ENCODE peak calls at places on chromosomes 3 and 15, in eight cellular contexts. One of them, this sample, is unnamed.

GRCh38 chr15:32867313-32867626 is 149.5 kb downstream of the GREM1 start:
- DNase-seq in WTC11: no peak
- DNase-seq in bronchial epithelial cell: peak
- DNase-seq in thoracic aorta: no peak
- DNase-seq in stomach: no peak
- DNase-seq in left ventricle myocardium inferior: no peak
- DNase-seq in osteoblast: peak
- DNase-seq in brain microvascular endothelial cell: peak
- DNase-seq in this sample: peak

GRCh38 chr3:21216598-21216997 is 534.4 kb downstream of the ZNF385D start:
- DNase-seq in WTC11: no peak
- DNase-seq in bronchial epithelial cell: peak
- DNase-seq in thoracic aorta: no peak
- DNase-seq in stomach: no peak
- DNase-seq in left ventricle myocardium inferior: no peak
- DNase-seq in osteoblast: no peak
- DNase-seq in brain microvascular endothelial cell: peak
- DNase-seq in this sample: peak

GRCh38 chr3:154182322-154182922 is 61.2 kb downstream of the ARHGEF26 start:
- DNase-seq in WTC11: no peak
- DNase-seq in bronchial epithelial cell: no peak
- DNase-seq in thoracic aorta: no peak
- DNase-seq in stomach: no peak
- DNase-seq in left ventricle myocardium inferior: no peak
- DNase-seq in osteoblast: no peak
- DNase-seq in brain microvascular endothelial cell: no peak
- DNase-seq in this sample: no peak

GRCh38 chr15:65525622-65526021 is 4.6 kb upstream of the HACD3 start:
- DNase-seq in WTC11: no peak
- DNase-seq in bronchial epithelial cell: peak
- DNase-seq in thoracic aorta: no peak
- DNase-seq in stomach: no peak
- DNase-seq in left ventricle myocardium inferior: peak
- DNase-seq in osteoblast: peak
- DNase-seq in brain microvascular endothelial cell: peak
- DNase-seq in this sample: peak

GRCh38 chr3:43268636-43269035 is 17.7 kb upstream of the SNRK start:
- DNase-seq in WTC11: no peak
- DNase-seq in bronchial epithelial cell: peak
- DNase-seq in thoracic aorta: no peak
- DNase-seq in stomach: no peak
- DNase-seq in left ventricle myocardium inferior: no peak
- DNase-seq in osteoblast: no peak
- DNase-seq in brain microvascular endothelial cell: no peak
- DNase-seq in this sample: no peak

GRCh38 chr3:13379191-13379830 is 40.8 kb downstream of the NUP210 start:
- DNase-seq in WTC11: no peak
- DNase-seq in bronchial epithelial cell: peak
- DNase-seq in thoracic aorta: peak
- DNase-seq in stomach: no peak
- DNase-seq in left ventricle myocardium inferior: no peak
- DNase-seq in osteoblast: peak
- DNase-seq in brain microvascular endothelial cell: peak
- DNase-seq in this sample: peak

GRCh38 chr15:45821390-45821789 is 186.6 kb downstream of the SQOR start:
- DNase-seq in WTC11: no peak
- DNase-seq in bronchial epithelial cell: no peak
- DNase-seq in thoracic aorta: no peak
- DNase-seq in stomach: no peak
- DNase-seq in left ventricle myocardium inferior: no peak
- DNase-seq in osteoblast: no peak
- DNase-seq in brain microvascular endothelial cell: no peak
- DNase-seq in this sample: no peak

GRCh38 chr3:187783098-187783497 is 37.8 kb upstream of the BCL6 start:
- DNase-seq in WTC11: no peak
- DNase-seq in bronchial epithelial cell: peak
- DNase-seq in thoracic aorta: no peak
- DNase-seq in stomach: peak
- DNase-seq in left ventricle myocardium inferior: peak
- DNase-seq in osteoblast: peak
- DNase-seq in brain microvascular endothelial cell: peak
- DNase-seq in this sample: peak

GRCh38 chr3:38124324-38125122 is 12.4 kb downstream of the ACAA1 start:
- DNase-seq in WTC11: no peak
- DNase-seq in bronchial epithelial cell: no peak
- DNase-seq in thoracic aorta: no peak
- DNase-seq in stomach: peak
- DNase-seq in left ventricle myocardium inferior: no peak
- DNase-seq in osteoblast: no peak
- DNase-seq in brain microvascular endothelial cell: no peak
- DNase-seq in this sample: no peak

GRCh38 chr3:140752499-140752898 is 74.6 kb downstream of the TRIM42 start:
- DNase-seq in WTC11: no peak
- DNase-seq in bronchial epithelial cell: no peak
- DNase-seq in thoracic aorta: no peak
- DNase-seq in stomach: no peak
- DNase-seq in left ventricle myocardium inferior: no peak
- DNase-seq in osteoblast: no peak
- DNase-seq in brain microvascular endothelial cell: no peak
- DNase-seq in this sample: no peak

GRCh38 chr3:140756240-140757016 is 78.6 kb downstream of the TRIM42 start:
- DNase-seq in WTC11: no peak
- DNase-seq in bronchial epithelial cell: no peak
- DNase-seq in thoracic aorta: no peak
- DNase-seq in stomach: no peak
- DNase-seq in left ventricle myocardium inferior: no peak
- DNase-seq in osteoblast: no peak
- DNase-seq in brain microvascular endothelial cell: no peak
- DNase-seq in this sample: peak

GRCh38 chr3:140758791-140759444 is 81.1 kb downstream of the TRIM42 start:
- DNase-seq in WTC11: no peak
- DNase-seq in bronchial epithelial cell: no peak
- DNase-seq in thoracic aorta: no peak
- DNase-seq in stomach: no peak
- DNase-seq in left ventricle myocardium inferior: no peak
- DNase-seq in osteoblast: no peak
- DNase-seq in brain microvascular endothelial cell: no peak
- DNase-seq in this sample: no peak

GRCh38 chr3:140748903-140749302 is 71.0 kb downstream of the TRIM42 start:
- DNase-seq in WTC11: no peak
- DNase-seq in bronchial epithelial cell: peak
- DNase-seq in thoracic aorta: no peak
- DNase-seq in stomach: no peak
- DNase-seq in left ventricle myocardium inferior: no peak
- DNase-seq in osteoblast: no peak
- DNase-seq in brain microvascular endothelial cell: no peak
- DNase-seq in this sample: peak

DNA sequence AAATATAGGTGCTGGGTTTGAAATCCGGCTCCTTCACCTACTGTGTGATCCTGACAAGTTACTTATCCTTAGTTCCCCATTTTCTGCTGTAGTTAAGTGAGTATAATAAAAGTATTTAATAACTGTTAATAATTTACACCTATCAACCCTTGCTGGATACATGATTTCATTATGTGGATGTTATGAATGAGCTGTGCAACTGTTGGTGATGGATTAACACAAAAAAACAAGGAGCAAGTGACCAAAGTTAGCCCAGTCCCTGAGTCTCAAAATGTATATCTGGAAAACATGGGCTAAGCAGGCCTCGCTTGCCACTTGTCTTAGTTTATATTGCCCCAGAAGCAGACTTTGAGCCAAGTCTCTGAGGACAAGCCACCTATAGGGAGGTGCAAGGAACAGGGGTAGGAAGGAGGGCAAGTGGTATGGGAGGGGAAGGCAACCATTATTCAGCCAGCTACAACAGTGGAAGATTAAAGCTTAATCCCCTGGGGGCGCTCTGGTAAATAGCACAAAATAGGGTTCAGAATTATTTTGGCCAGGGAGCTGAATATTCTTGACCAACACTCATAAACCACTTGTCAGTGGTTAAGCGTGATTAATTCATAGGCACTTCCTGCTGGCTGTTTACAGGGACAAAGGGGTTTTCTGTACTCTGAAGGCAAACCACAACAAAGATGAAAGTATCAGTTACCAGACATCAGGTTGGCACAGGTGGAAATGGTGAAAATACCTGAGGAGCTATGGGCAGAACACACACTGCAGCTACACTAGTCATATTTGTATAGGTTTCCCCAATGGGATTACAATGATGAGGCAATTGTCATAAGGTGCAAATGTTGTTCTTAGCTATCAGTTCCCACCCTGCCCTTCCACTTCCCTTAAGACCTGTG is 76.2 kb downstream of the TRIM42 start:
- DNase-seq in WTC11: no peak
- DNase-seq in bronchial epithelial cell: peak
- DNase-seq in thoracic aorta: no peak
- DNase-seq in stomach: no peak
- DNase-seq in left ventricle myocardium inferior: no peak
- DNase-seq in osteoblast: peak
- DNase-seq in brain microvascular endothelial cell: no peak
- DNase-seq in this sample: peak
- TF ChIP-seq CTCF in WTC11: no peak
- TF ChIP-seq CTCF in bronchial epithelial cell: no peak
- TF ChIP-seq CTCF in thoracic aorta: no peak
- TF ChIP-seq CTCF in stomach: no peak
- TF ChIP-seq CTCF in left ventricle myocardium inferior: no peak
- TF ChIP-seq CTCF in osteoblast: no peak
- TF ChIP-seq CTCF in brain microvascular endothelial cell: no peak
- TF ChIP-seq CTCF in this sample: no peak

GRCh38 chr3:69088033-69088432 is 3.3 kb downstream of the ARL6IP5 start:
- DNase-seq in WTC11: no peak
- DNase-seq in bronchial epithelial cell: peak
- DNase-seq in thoracic aorta: no peak
- DNase-seq in stomach: no peak
- DNase-seq in left ventricle myocardium inferior: no peak
- DNase-seq in osteoblast: no peak
- DNase-seq in brain microvascular endothelial cell: no peak
- DNase-seq in this sample: peak
- TF ChIP-seq CTCF in WTC11: no peak
- TF ChIP-seq CTCF in bronchial epithelial cell: no peak
- TF ChIP-seq CTCF in thoracic aorta: no peak
- TF ChIP-seq CTCF in stomach: no peak
- TF ChIP-seq CTCF in left ventricle myocardium inferior: peak
- TF ChIP-seq CTCF in osteoblast: no peak
- TF ChIP-seq CTCF in brain microvascular endothelial cell: no peak
- TF ChIP-seq CTCF in this sample: no peak

GRCh38 chr3:41129731-41130130 is 69.6 kb upstream of the CTNNB1 start:
- DNase-seq in WTC11: no peak
- DNase-seq in bronchial epithelial cell: no peak
- DNase-seq in thoracic aorta: no peak
- DNase-seq in stomach: no peak
- DNase-seq in left ventricle myocardium inferior: no peak
- DNase-seq in osteoblast: no peak
- DNase-seq in brain microvascular endothelial cell: no peak
- DNase-seq in this sample: no peak

GRCh38 chr3:41125258-41125657 is 74.0 kb upstream of the CTNNB1 start:
- DNase-seq in WTC11: no peak
- DNase-seq in bronchial epithelial cell: no peak
- DNase-seq in thoracic aorta: no peak
- DNase-seq in stomach: no peak
- DNase-seq in left ventricle myocardium inferior: no peak
- DNase-seq in osteoblast: no peak
- DNase-seq in brain microvascular endothelial cell: no peak
- DNase-seq in this sample: no peak

GRCh38 chr3:41127414-41127813 is 71.9 kb upstream of the CTNNB1 start:
- DNase-seq in WTC11: no peak
- DNase-seq in bronchial epithelial cell: no peak
- DNase-seq in thoracic aorta: no peak
- DNase-seq in stomach: no peak
- DNase-seq in left ventricle myocardium inferior: no peak
- DNase-seq in osteoblast: no peak
- DNase-seq in brain microvascular endothelial cell: no peak
- DNase-seq in this sample: no peak

GRCh38 chr3:41126961-41127360 is 72.3 kb upstream of the CTNNB1 start:
- DNase-seq in WTC11: no peak
- DNase-seq in bronchial epithelial cell: no peak
- DNase-seq in thoracic aorta: no peak
- DNase-seq in stomach: no peak
- DNase-seq in left ventricle myocardium inferior: no peak
- DNase-seq in osteoblast: no peak
- DNase-seq in brain microvascular endothelial cell: no peak
- DNase-seq in this sample: no peak

DNA sequence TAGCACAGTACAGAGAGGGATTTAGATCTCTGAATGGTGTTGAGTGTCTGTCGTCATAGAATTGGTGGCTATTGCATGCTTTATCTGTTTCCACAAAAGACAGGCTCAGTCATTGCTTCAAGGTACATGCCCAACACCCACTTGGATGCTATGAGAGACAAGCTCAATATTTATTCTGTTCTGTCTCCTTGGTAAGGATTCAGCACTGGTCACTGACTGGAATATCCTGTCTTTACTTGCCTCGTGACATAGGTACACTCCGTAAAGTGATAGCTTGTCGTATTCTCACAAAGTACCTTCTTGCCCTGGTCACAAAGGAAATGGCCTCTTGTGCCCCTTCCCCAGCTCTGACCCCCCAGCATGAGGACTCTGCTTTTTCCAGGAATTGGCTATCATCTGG is 72.8 kb upstream of the CTNNB1 start:
- DNase-seq in WTC11: no peak
- DNase-seq in bronchial epithelial cell: peak
- DNase-seq in thoracic aorta: no peak
- DNase-seq in stomach: no peak
- DNase-seq in left ventricle myocardium inferior: no peak
- DNase-seq in osteoblast: no peak
- DNase-seq in brain microvascular endothelial cell: no peak
- DNase-seq in this sample: no peak
- TF ChIP-seq CTCF in WTC11: no peak
- TF ChIP-seq CTCF in bronchial epithelial cell: no peak
- TF ChIP-seq CTCF in thoracic aorta: no peak
- TF ChIP-seq CTCF in stomach: no peak
- TF ChIP-seq CTCF in left ventricle myocardium inferior: no peak
- TF ChIP-seq CTCF in osteoblast: no peak
- TF ChIP-seq CTCF in brain microvascular endothelial cell: no peak
- TF ChIP-seq CTCF in this sample: no peak

DNA sequence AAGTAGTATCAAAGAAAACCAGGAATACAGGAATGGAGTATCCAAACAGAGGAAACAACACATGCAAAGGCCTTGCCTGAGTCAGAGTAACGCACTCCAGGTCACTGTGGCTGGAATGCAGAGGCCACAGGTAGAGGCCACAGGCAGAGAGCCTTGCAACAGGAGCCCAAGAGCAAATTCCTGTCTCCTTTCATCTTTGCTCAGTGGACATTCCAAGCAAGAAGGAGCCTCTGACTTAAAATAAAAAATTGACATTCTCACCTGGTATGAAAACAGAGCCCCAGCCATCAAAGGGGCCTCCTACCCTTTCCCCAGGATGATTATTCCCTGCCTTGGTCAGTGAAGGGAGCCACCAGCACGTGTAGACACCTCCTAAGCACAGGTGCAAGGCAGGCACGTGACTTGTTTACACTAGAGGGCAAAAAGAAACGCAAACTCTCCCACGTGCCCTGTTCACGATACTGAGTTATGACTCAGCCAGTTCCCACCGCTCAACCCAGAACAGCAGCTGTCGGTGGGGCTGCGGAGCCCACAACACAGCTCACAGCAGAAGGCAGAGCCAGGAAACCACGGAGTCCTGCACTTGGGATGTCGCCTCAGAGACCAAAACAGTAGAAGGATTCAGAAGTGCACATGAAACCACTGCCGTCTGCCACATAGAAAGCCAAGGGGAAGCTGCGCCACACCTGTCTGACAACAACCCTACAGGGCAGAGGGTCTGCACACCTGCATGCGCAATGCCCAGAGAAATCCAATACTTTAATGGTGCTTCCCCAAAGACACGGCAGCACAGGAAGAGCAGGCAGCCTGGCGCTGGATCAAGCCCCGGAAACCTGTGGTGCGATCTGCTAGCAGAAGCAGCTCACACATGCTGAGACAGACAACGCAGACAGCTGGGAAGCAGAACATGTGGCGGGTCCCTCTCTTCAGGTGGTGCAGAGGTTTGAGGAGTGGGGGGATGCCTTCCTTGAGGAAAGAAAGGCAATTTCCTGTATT is 52.1 kb downstream of the ITGB5 start:
- DNase-seq in WTC11: peak
- DNase-seq in bronchial epithelial cell: peak
- DNase-seq in thoracic aorta: no peak
- DNase-seq in stomach: peak
- DNase-seq in left ventricle myocardium inferior: peak
- DNase-seq in osteoblast: no peak
- DNase-seq in brain microvascular endothelial cell: peak
- DNase-seq in this sample: peak
- TF ChIP-seq CTCF in WTC11: no peak
- TF ChIP-seq CTCF in bronchial epithelial cell: no peak
- TF ChIP-seq CTCF in thoracic aorta: no peak
- TF ChIP-seq CTCF in stomach: no peak
- TF ChIP-seq CTCF in left ventricle myocardium inferior: no peak
- TF ChIP-seq CTCF in osteoblast: no peak
- TF ChIP-seq CTCF in brain microvascular endothelial cell: no peak
- TF ChIP-seq CTCF in this sample: no peak

This sample was measured in MCF 10A.